ENCODE peak calls at places on chromosomes 6 and 20, in nine cellular contexts. Z, F, N, P, S, J, K, O and T are unnamed samples.

GRCh38 chr6:117837268-117837667 is 69.8 kb upstream of the SLC35F1 start:
- DNase-seq in Z (no peak), F (no peak), N (no peak), P (no peak), S (no peak), J (no peak), K (no peak), O (no peak), T (no peak)

GRCh38 chr6:42028234-42029061 is 21.9 kb upstream of the TAF8 start:
- DNase-seq in Z (peak), F (no peak), N (no peak), P (no peak), S (no peak), J (no peak), K (peak), O (peak), T (no peak)

GRCh38 chr20:23042270-23042669 is 7.2 kb downstream of the SSTR4 start:
- DNase-seq in Z (no peak), F (no peak), N (no peak), P (no peak), S (no peak), J (no peak), K (no peak), O (no peak), T (no peak)

GRCh38 chr20:31661625-31662371 is 24.1 kb downstream of the COX4I2 start:
- DNase-seq in Z (peak), F (peak), N (peak), P (peak), S (no peak), J (peak), K (peak), O (peak), T (peak)

GRCh38 chr6:42520786-42521607 is 42.8 kb upstream of the UBR2 start:
- DNase-seq in Z (no peak), F (no peak), N (no peak), P (no peak), S (no peak), J (no peak), K (no peak), O (no peak), T (no peak)

GRCh38 chr6:22250486-22250885 is 46.4 kb downstream of the PRL start:
- DNase-seq in Z (no peak), F (no peak), N (no peak), P (no peak), S (peak), J (no peak), K (no peak), O (no peak), T (no peak)

GRCh38 chr6:98203170-98203806 is 631.1 kb upstream of the POU3F2 start:
- DNase-seq in Z (no peak), F (no peak), N (no peak), P (no peak), S (peak), J (no peak), K (no peak), O (no peak), T (no peak)

GRCh38 chr20:3930265-3931206 is 41.3 kb downstream of the PANK2 start:
- DNase-seq in Z (no peak), F (no peak), N (no peak), P (no peak), S (no peak), J (no peak), K (peak), O (no peak), T (no peak)

GRCh38 chr6:130503146-130503545 is 137.3 kb downstream of the TMEM200A start:
- DNase-seq in Z (no peak), F (no peak), N (no peak), P (no peak), S (no peak), J (no peak), K (no peak), O (no peak), T (no peak)

GRCh38 chr20:6583134-6583738 is 184.2 kb upstream of the BMP2 start:
- DNase-seq in Z (peak), F (peak), N (peak), P (no peak), S (peak), J (no peak), K (peak), O (peak), T (no peak)

GRCh38 chr6:152380993-152381898 is 255.9 kb downstream of the SYNE1 start:
- DNase-seq in Z (no peak), F (peak), N (peak), P (peak), S (no peak), J (no peak), K (no peak), O (peak), T (no peak)

GRCh38 chr6:98904096-98904495 is 43.6 kb downstream of the FBXL4 start:
- DNase-seq in Z (no peak), F (no peak), N (no peak), P (no peak), S (no peak), J (no peak), K (no peak), O (no peak), T (no peak)

GRCh38 chr20:57006411-57007170 is 259.9 kb downstream of the BMP7 start:
- DNase-seq in Z (no peak), F (no peak), N (no peak), P (no peak), S (no peak), J (no peak), K (no peak), O (no peak), T (no peak)
- TF ChIP-seq POLR2AphosphoS5 in Z (no peak), F (no peak), N (no peak), P (no peak), S (no peak), J (no peak), K (no peak), O (no peak), T (no peak)

GRCh38 chr6:35496036-35496850 is 636 bp downstream of the TEAD3 start:
- DNase-seq in Z (no peak), F (peak), N (peak), P (peak), S (no peak), J (no peak), K (peak), O (no peak), T (no peak)
- TF ChIP-seq POLR2AphosphoS5 in Z (no peak), F (no peak), N (peak), P (no peak), S (no peak), J (no peak), K (no peak), O (no peak), T (peak)

GRCh38 chr20:2544211-2544610 is 7.8 kb downstream of the TMC2 start:
- DNase-seq in Z (no peak), F (no peak), N (no peak), P (no peak), S (no peak), J (no peak), K (no peak), O (no peak), T (peak)
- TF ChIP-seq POLR2AphosphoS5 in Z (no peak), F (no peak), N (no peak), P (no peak), S (no peak), J (no peak), K (no peak), O (no peak), T (no peak)

GRCh38 chr6:155324172-155324571 is 9.9 kb upstream of the TFB1M start:
- DNase-seq in Z (no peak), F (no peak), N (no peak), P (no peak), S (no peak), J (no peak), K (no peak), O (no peak), T (no peak)
- TF ChIP-seq POLR2AphosphoS5 in Z (no peak), F (no peak), N (no peak), P (no peak), S (no peak), J (no peak), K (no peak), O (no peak), T (no peak)

GRCh38 chr6:15442467-15442866 is 196.6 kb downstream of the JARID2 start:
- DNase-seq in Z (no peak), F (no peak), N (no peak), P (no peak), S (no peak), J (no peak), K (no peak), O (no peak), T (no peak)
- TF ChIP-seq POLR2AphosphoS5 in Z (no peak), F (no peak), N (no peak), P (no peak), S (no peak), J (no peak), K (no peak), O (no peak), T (no peak)